ENCODE peak calls at places on chromosome X, in seven cellular contexts. One of them, this sample, is unnamed.

GRCh38 chrX:119981286-119982070 is 37.9 kb upstream of the NKAP start:
- DNase-seq in H1: peak; percentile 49
- DNase-seq in mesenchymal stem cell: peak; percentile 33
- DNase-seq in mesendoderm: peak; percentile 76
- DNase-seq in IMR-90: peak; percentile 5
- DNase-seq in neuronal stem cell: no peak
- DNase-seq in H9: peak; percentile 60
- DNase-seq in this sample: peak; percentile 53

GRCh38 chrX:46683023-46683422 is 75.9 kb downstream of the SLC9A7 start:
- DNase-seq in H9: no peak
- DNase-seq in mesendoderm: peak; percentile 39
- DNase-seq in H1: no peak
- DNase-seq in mesenchymal stem cell: no peak
- DNase-seq in IMR-90: peak; percentile 22
- DNase-seq in neuronal stem cell: no peak
- DNase-seq in this sample: no peak

GRCh38 chrX:1165535-1166196 is 46.8 kb downstream of the CRLF2 start:
- DNase-seq in neuronal stem cell: no peak
- DNase-seq in H9: no peak
- DNase-seq in mesenchymal stem cell: peak; percentile 50
- DNase-seq in H1: peak; percentile 47
- DNase-seq in IMR-90: no peak
- DNase-seq in mesendoderm: peak; percentile 27
- DNase-seq in this sample: peak; percentile 81

GRCh38 chrX:45191820-45192409 is 8.8 kb downstream of the DIPK2B start:
- DNase-seq in neuronal stem cell: no peak
- DNase-seq in mesenchymal stem cell: no peak
- DNase-seq in H1: no peak
- DNase-seq in mesendoderm: no peak
- DNase-seq in IMR-90: no peak
- DNase-seq in H9: no peak
- DNase-seq in this sample: no peak

GRCh38 chrX:65451663-65452062 is 82.9 kb downstream of the LAS1L start:
- DNase-seq in H9: no peak
- DNase-seq in neuronal stem cell: no peak
- DNase-seq in IMR-90: peak; percentile 33
- DNase-seq in mesenchymal stem cell: peak; percentile 15
- DNase-seq in mesendoderm: peak; percentile 55
- DNase-seq in H1: no peak
- DNase-seq in this sample: no peak

GRCh38 chrX:20205927-20206708 is 60.6 kb downstream of the RPS6KA3 start:
- DNase-seq in neuronal stem cell: no peak
- DNase-seq in H9: no peak
- DNase-seq in mesenchymal stem cell: no peak
- DNase-seq in H1: no peak
- DNase-seq in IMR-90: no peak
- DNase-seq in mesendoderm: no peak
- DNase-seq in this sample: no peak

GRCh38 chrX:7972586-7972985 is 45.4 kb upstream of the PNPLA4 start:
- DNase-seq in mesendoderm: no peak
- DNase-seq in mesenchymal stem cell: peak; percentile 1
- DNase-seq in H1: no peak
- DNase-seq in neuronal stem cell: no peak
- DNase-seq in H9: no peak
- DNase-seq in IMR-90: no peak
- DNase-seq in this sample: no peak

GRCh38 chrX:118181030-118181429 is 64.4 kb upstream of the KLHL13 start:
- DNase-seq in IMR-90: peak; percentile 13
- DNase-seq in H9: no peak
- DNase-seq in mesenchymal stem cell: no peak
- DNase-seq in neuronal stem cell: no peak
- DNase-seq in H1: no peak
- DNase-seq in mesendoderm: no peak
- DNase-seq in this sample: no peak

GRCh38 chrX:150182176-150182575 is 180.9 kb upstream of the MAMLD1 start:
- DNase-seq in mesendoderm: no peak
- DNase-seq in H9: no peak
- DNase-seq in IMR-90: peak; percentile 21
- DNase-seq in H1: no peak
- DNase-seq in mesenchymal stem cell: no peak
- DNase-seq in neuronal stem cell: no peak
- DNase-seq in this sample: no peak

GRCh38 chrX:56221101-56221500 is 11.1 kb upstream of the KLF8 start:
- DNase-seq in H9: no peak
- DNase-seq in mesenchymal stem cell: no peak
- DNase-seq in H1: no peak
- DNase-seq in IMR-90: no peak
- DNase-seq in neuronal stem cell: no peak
- DNase-seq in mesendoderm: no peak
- DNase-seq in this sample: no peak

GRCh38 chrX:46770006-46770816 is 11.3 kb upstream of the SLC9A7 start:
- DNase-seq in mesenchymal stem cell: peak; percentile 21
- DNase-seq in IMR-90: peak; percentile 62
- DNase-seq in neuronal stem cell: no peak
- DNase-seq in mesendoderm: no peak
- DNase-seq in H9: no peak
- DNase-seq in H1: no peak
- DNase-seq in this sample: no peak

GRCh38 chrX:47815901-47816845 is 20.5 kb upstream of the ZNF81 start:
- DNase-seq in mesenchymal stem cell: no peak
- DNase-seq in mesendoderm: peak; percentile 81
- DNase-seq in neuronal stem cell: no peak
- DNase-seq in H1: no peak
- DNase-seq in IMR-90: no peak
- DNase-seq in H9: peak; percentile 70
- DNase-seq in this sample: no peak

GRCh38 chrX:105701310-105702052 is 120.9 kb upstream of the NRK start:
- DNase-seq in H1: no peak
- DNase-seq in H9: no peak
- DNase-seq in IMR-90: no peak
- DNase-seq in neuronal stem cell: no peak
- DNase-seq in mesendoderm: peak; percentile 14
- DNase-seq in mesenchymal stem cell: peak; percentile 13
- DNase-seq in this sample: peak; percentile 81

GRCh38 chrX:74449322-74449936 is 28.1 kb downstream of the SLC16A2 start:
- DNase-seq in neuronal stem cell: no peak
- DNase-seq in mesendoderm: no peak
- DNase-seq in H9: no peak
- DNase-seq in H1: no peak
- DNase-seq in mesenchymal stem cell: no peak
- DNase-seq in IMR-90: peak; percentile 6
- DNase-seq in this sample: no peak

GRCh38 chrX:662126-662525 is 31.5 kb downstream of the SHOX start:
- DNase-seq in H1: no peak
- DNase-seq in mesenchymal stem cell: no peak
- DNase-seq in neuronal stem cell: no peak
- DNase-seq in IMR-90: no peak
- DNase-seq in mesendoderm: no peak
- DNase-seq in H9: no peak
- DNase-seq in this sample: no peak

GRCh38 chrX:25151749-25152148 is 136.0 kb upstream of the ARX start:
- DNase-seq in H1: no peak
- DNase-seq in IMR-90: no peak
- DNase-seq in mesenchymal stem cell: no peak
- DNase-seq in mesendoderm: no peak
- DNase-seq in neuronal stem cell: no peak
- DNase-seq in H9: no peak
- DNase-seq in this sample: no peak

GRCh38 chrX:149513713-149514427 is 8.8 kb upstream of the IDS start:
- DNase-seq in mesendoderm: no peak
- DNase-seq in H9: no peak
- DNase-seq in IMR-90: peak; percentile 21
- DNase-seq in mesenchymal stem cell: no peak
- DNase-seq in neuronal stem cell: no peak
- DNase-seq in H1: no peak
- DNase-seq in this sample: no peak

GRCh38 chrX:18892881-18893280 is 91.0 kb downstream of the PHKA2 start:
- DNase-seq in H1: no peak
- DNase-seq in H9: no peak
- DNase-seq in IMR-90: no peak
- DNase-seq in neuronal stem cell: no peak
- DNase-seq in mesendoderm: no peak
- DNase-seq in mesenchymal stem cell: no peak
- DNase-seq in this sample: no peak

GRCh38 chrX:11533211-11533651 is 132.5 kb downstream of the ARHGAP6 start:
- DNase-seq in H9: no peak
- DNase-seq in H1: no peak
- DNase-seq in neuronal stem cell: peak; percentile 18
- DNase-seq in IMR-90: peak; percentile 89
- DNase-seq in mesendoderm: peak; percentile 66
- DNase-seq in mesenchymal stem cell: peak; percentile 77
- DNase-seq in this sample: peak; percentile 87

GRCh38 chrX:1391707-1392375 is at the start of gene SLC25A6:
- DNase-seq in neuronal stem cell: peak; percentile 98
- DNase-seq in mesenchymal stem cell: peak; percentile 96
- DNase-seq in H1: peak; percentile 99
- DNase-seq in H9: peak; percentile 98
- DNase-seq in IMR-90: peak; percentile 95
- DNase-seq in mesendoderm: peak; percentile 99
- DNase-seq in this sample: peak; percentile 99

GRCh38 chrX:48540015-48540350 is 469 bp downstream of the TBC1D25 start:
- DNase-seq in H1: no peak
- DNase-seq in IMR-90: peak; percentile 14
- DNase-seq in neuronal stem cell: peak; percentile 30
- DNase-seq in mesenchymal stem cell: peak; percentile 46
- DNase-seq in mesendoderm: no peak
- DNase-seq in H9: no peak
- DNase-seq in this sample: no peak

DNA sequence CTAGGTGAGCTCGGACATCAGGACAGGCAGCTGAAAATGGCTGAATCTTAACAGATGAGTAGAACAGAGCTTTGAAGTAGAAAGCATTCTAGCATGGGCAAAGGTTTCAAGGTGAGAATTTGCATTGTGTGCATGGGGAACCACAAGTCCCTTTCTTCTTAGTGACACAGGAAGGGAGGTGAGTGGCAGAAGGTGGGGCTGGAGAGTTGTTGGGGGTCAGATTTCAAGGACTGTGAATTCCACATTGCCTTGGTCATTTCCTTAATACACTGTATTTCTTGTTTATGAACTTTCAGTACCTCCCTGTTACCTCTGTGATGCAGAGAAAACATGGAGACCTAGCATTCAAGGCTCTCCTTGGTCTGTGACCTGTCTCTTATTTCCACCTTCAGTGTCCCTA is 4.1 kb downstream of the APEX2 start:
- DNase-seq in H9: no peak
- DNase-seq in H1: no peak
- DNase-seq in neuronal stem cell: no peak
- DNase-seq in mesendoderm: no peak
- DNase-seq in IMR-90: no peak
- DNase-seq in mesenchymal stem cell: no peak
- DNase-seq in this sample: no peak
- H3K4ac ChIP-seq in H9: no peak overlapping the region
- H3K4ac ChIP-seq in H1: no peak overlapping the region
- H3K4ac ChIP-seq in neuronal stem cell: no peak overlapping the region
- H3K4ac ChIP-seq in mesendoderm: no peak overlapping the region
- H3K4ac ChIP-seq in IMR-90: no peak overlapping the region
- H3K4ac ChIP-seq in mesenchymal stem cell: no peak overlapping the region
- H3K4ac ChIP-seq in this sample: no peak overlapping the region

DNA sequence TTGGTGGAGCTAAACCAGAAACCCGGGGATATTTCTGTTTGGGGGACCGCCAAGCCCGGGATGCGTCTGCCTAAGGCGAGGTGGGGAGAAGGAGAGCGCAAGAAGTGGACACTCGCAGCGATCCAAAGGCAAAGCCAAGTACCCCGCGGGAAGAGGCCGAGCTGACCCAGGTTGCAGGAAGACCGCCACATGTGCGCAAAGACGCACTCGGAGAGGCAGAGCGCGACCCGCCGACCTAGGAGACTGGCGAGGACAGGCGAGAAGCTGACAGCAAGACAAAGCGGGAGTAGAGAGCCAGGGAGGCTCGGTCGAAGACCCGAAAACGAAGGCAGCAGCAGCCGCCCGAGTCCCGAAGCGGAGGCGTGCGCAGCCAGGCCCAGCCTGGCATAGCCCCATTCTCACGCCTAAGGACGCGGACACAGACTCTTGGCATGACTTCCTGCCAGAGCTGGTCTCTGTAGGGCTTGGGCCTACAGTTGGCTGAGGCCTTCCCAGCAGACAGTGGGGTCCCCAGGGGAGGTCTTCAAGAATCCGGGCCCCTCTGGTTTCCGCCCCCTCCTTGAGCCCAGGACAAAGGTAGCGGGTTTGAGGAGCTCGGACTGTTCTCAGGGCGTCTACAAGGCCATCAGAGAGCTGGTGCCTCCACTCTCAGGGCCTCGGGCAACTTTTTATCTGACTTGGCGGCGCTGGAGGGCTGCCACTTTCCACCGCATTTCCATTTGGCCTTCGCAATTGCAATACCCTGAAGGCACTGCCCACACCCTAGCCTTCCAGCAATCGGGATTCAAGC is 49.8 kb upstream of the BCOR start:
- DNase-seq in mesendoderm: peak; percentile 32
- DNase-seq in H9: peak; percentile 60
- DNase-seq in IMR-90: no peak
- DNase-seq in mesenchymal stem cell: peak; percentile 17
- DNase-seq in neuronal stem cell: no peak
- DNase-seq in H1: peak; percentile 60
- DNase-seq in this sample: peak; percentile 66
- H3K4me1 ChIP-seq in mesendoderm: peaks cover 4% of the 10 kb centered on the region
- H3K4me1 ChIP-seq in H9: peaks cover 16% of the 10 kb centered on the region
- H3K4me1 ChIP-seq in IMR-90: no peaks in the 10 kb centered on the region
- H3K4me1 ChIP-seq in mesenchymal stem cell: peaks cover 46% of the 10 kb centered on the region
- H3K4me1 ChIP-seq in neuronal stem cell: peaks cover 17% of the 10 kb centered on the region
- H3K4me1 ChIP-seq in H1: peaks cover 13% of the 10 kb centered on the region
- H3K4me1 ChIP-seq in this sample: peaks cover 19% of the 10 kb centered on the region

DNA sequence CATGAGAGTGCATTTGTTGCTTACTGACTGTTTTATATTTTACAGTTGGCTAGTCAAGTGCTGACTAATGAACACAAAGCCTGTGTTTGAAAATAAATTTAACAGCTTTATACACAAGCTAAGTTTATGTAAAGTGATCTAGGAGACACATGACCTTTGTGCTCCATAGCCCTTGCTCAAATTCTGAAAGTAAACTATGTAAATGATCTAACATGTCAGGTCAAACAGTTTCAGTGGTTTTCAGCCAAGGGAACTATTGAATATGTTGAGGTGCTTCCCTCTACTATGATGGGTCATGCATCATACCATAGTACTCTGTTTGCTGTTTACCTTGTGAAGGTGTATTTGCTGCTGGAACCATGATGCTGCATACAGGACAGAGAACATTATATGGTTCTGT is 36.8 kb downstream of the DIAPH2 start:
- DNase-seq in IMR-90: peak; percentile 36
- DNase-seq in mesendoderm: no peak
- DNase-seq in H1: no peak
- DNase-seq in H9: no peak
- DNase-seq in mesenchymal stem cell: peak; percentile 7
- DNase-seq in neuronal stem cell: no peak
- DNase-seq in this sample: no peak
- H3K27ac ChIP-seq in IMR-90: no peak overlapping the region
- H3K27ac ChIP-seq in mesendoderm: no peak overlapping the region
- H3K27ac ChIP-seq in H1: no peak overlapping the region
- H3K27ac ChIP-seq in H9: no peak overlapping the region
- H3K27ac ChIP-seq in mesenchymal stem cell: no peak overlapping the region
- H3K27ac ChIP-seq in neuronal stem cell: no peak overlapping the region
- H3K27ac ChIP-seq in this sample: no peak overlapping the region

DNA sequence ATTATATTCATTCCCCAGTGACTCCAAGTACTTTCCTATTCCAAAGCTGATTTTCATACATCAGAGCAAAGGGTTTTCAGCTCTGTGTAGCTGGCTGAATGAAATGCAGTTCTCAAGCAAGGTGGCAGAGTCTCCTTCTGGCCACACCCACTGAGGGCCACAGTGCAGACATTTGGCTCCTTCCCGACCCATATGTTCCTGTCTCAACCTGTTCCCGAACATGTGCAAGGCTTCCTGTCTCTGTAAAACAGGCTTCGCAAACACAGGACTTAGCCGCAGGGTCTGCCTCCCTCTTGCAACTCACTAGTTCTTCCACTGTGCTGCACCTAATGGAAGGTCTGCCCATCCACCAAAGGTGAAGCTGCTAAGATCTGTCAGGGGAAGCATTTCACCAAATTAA is 249.2 kb downstream of the MID1IP1 start:
- DNase-seq in mesenchymal stem cell: no peak
- DNase-seq in IMR-90: no peak
- DNase-seq in mesendoderm: no peak
- DNase-seq in H1: no peak
- DNase-seq in H9: no peak
- DNase-seq in neuronal stem cell: no peak
- DNase-seq in this sample: no peak
- H3K4ac ChIP-seq in mesenchymal stem cell: no peak overlapping the region
- H3K4ac ChIP-seq in IMR-90: no peak overlapping the region
- H3K4ac ChIP-seq in mesendoderm: no peak overlapping the region
- H3K4ac ChIP-seq in H1: no peak overlapping the region
- H3K4ac ChIP-seq in H9: no peak overlapping the region
- H3K4ac ChIP-seq in neuronal stem cell: no peak overlapping the region
- H3K4ac ChIP-seq in this sample: no peak overlapping the region

This sample was measured in trophoblast cell.